ENCODE peak calls at places on chromosomes 12 and 14, in four cellular contexts. R is suprapubic skin, U is sigmoid colon, C is transverse colon. I is an unnamed sample.

GRCh38 chr14:54839681-54840080 is 62.9 kb downstream of the GCH1 start:
- DNase-seq in U (peak), C (no peak), R (no peak), I (peak)

GRCh38 chr12:110687770-110688169 is 1.1 kb downstream of the HVCN1 start:
- DNase-seq in R (no peak), U (peak), C (no peak), I (no peak)

GRCh38 chr12:111424189-111424792 is 18.6 kb downstream of the SH2B3 start:
- DNase-seq in U (no peak), C (no peak), R (no peak), I (no peak)

GRCh38 chr14:53304726-53305381 is 151.7 kb upstream of the DDHD1 start:
- DNase-seq in U (peak), R (no peak), C (no peak), I (no peak)

GRCh38 chr12:54654926-54655325 is 6.8 kb upstream of the DCD start:
- DNase-seq in U (no peak), R (no peak), C (no peak), I (no peak)

GRCh38 chr12:131098178-131098981 is 144.7 kb downstream of the ADGRD1 start:
- DNase-seq in C (no peak), U (peak), R (peak), I (peak)

GRCh38 chr12:2834581-2835491 is at the start of gene NRIP2:
- DNase-seq in U (no peak), C (no peak), R (no peak), I (no peak)

GRCh38 chr12:96198970-96199369 is 4.8 kb downstream of the ELK3 start:
- DNase-seq in U (no peak), C (no peak), R (no peak), I (no peak)

GRCh38 chr12:1920971-1921370 is 2.5 kb upstream of the CACNA2D4 start:
- DNase-seq in C (no peak), U (peak), R (peak), I (peak)

GRCh38 chr14:100410056-100410565 is 87.0 kb downstream of the SLC25A47 start:
- DNase-seq in U (no peak), C (no peak), R (no peak), I (no peak)

GRCh38 chr14:54025661-54026060 is 69.0 kb upstream of the BMP4 start:
- DNase-seq in C (no peak), R (no peak), U (no peak), I (no peak)

GRCh38 chr12:91492648-91493047 is 310.0 kb upstream of the DCN start:
- DNase-seq in U (no peak), C (no peak), R (no peak), I (no peak)

GRCh38 chr14:57091030-57091608 is 177.6 kb downstream of the EXOC5 start:
- DNase-seq in U (no peak), R (no peak), C (no peak), I (no peak)

GRCh38 chr12:57547366-57548315 is 649 bp upstream of the DCTN2 start:
- DNase-seq in R (no peak), C (no peak), U (no peak), I (no peak)

GRCh38 chr12:105417732-105418131 is 87.2 kb downstream of the C12orf75 start:
- DNase-seq in R (no peak), C (no peak), U (no peak), I (no peak)

GRCh38 chr12:70180140-70180539 is 63.1 kb upstream of the CNOT2 start:
- DNase-seq in R (no peak), U (no peak), C (no peak), I (no peak)

GRCh38 chr12:1533205-1533601 is 61.2 kb downstream of the FBXL14 start:
- DNase-seq in C (no peak), R (no peak), U (no peak), I (no peak)

GRCh38 chr14:59969319-59969718 is 49.4 kb downstream of the LRRC9 start:
- DNase-seq in U (no peak), R (no peak), C (no peak), I (no peak)

GRCh38 chr14:76473381-76474263 is 97.7 kb downstream of the ESRRB start:
- DNase-seq in C (no peak), U (no peak), R (no peak), I (no peak)

GRCh38 chr14:67276131-67276530 is 34.9 kb downstream of the PALS1 start:
- DNase-seq in C (no peak), U (no peak), R (no peak), I (no peak)

GRCh38 chr12:7609480-7609879 is 56.2 kb downstream of the APOBEC1 start:
- DNase-seq in C (no peak), R (no peak), U (no peak), I (no peak)

GRCh38 chr14:60845523-60845922 is 111.0 kb downstream of the MNAT1 start:
- DNase-seq in R (no peak), U (no peak), C (no peak), I (no peak)

GRCh38 chr12:120121766-120122293 is 5.3 kb upstream of the RAB35 start:
- DNase-seq in U (no peak), C (no peak), R (no peak), I (no peak)

GRCh38 chr12:120117961-120118709 is 1.6 kb upstream of the RAB35 start:
- DNase-seq in C (no peak), U (no peak), R (no peak), I (no peak)

GRCh38 chr12:120121343-120121742 is 4.8 kb upstream of the RAB35 start:
- DNase-seq in R (no peak), C (no peak), U (no peak), I (no peak)

GRCh38 chr12:120118710-120119097 is 2.2 kb upstream of the RAB35 start:
- DNase-seq in R (no peak), C (no peak), U (no peak), I (no peak)

GRCh38 chr12:120119395-120119973 is 2.9 kb upstream of the RAB35 start:
- DNase-seq in R (no peak), C (no peak), U (no peak), I (no peak)
- TF ChIP-seq EP300 in R (no peak), C (no peak), U (no peak), I (no peak)

GRCh38 chr14:88013750-88014349 is 8.9 kb downstream of the GPR65 start:
- DNase-seq in C (peak), U (peak), R (peak), I (peak)

GRCh38 chr14:88005978-88006851 is 1.3 kb downstream of the GPR65 start:
- DNase-seq in R (no peak), C (peak), U (no peak), I (no peak)

GRCh38 chr14:88007608-88008007 is 2.7 kb downstream of the GPR65 start:
- DNase-seq in R (no peak), C (no peak), U (no peak), I (no peak)

GRCh38 chr14:88005050-88005481 is at the start of gene GPR65:
- DNase-seq in R (no peak), U (no peak), C (no peak), I (peak)

DNA sequence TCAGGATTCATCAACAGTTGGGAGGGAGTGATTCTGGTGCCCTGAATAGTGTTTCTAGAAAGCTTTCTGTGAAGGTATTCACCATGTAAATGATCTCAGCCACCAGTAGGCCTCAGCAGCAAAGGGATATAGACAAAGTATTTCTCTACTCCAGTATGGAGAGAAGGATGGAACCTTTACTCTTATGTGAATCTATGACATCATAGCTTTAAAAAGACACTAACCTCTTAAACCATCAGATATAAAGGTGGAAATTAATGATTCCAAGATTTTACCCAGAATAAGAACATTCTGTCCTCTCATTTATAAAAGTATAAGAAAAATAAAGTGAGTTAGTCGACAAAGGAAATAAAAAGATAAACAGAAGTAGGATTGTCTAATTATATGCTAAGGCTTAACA is 4.6 kb downstream of the GPR65 start:
- DNase-seq in C (no peak), R (no peak), U (no peak), I (no peak)
- H3K4me3 ChIP-seq in C (no peak), R (no peak), U (no peak), I (no peak)

GRCh38 chr12:122967151-122967550 is 888 bp upstream of the ABCB9 start:
- DNase-seq in U (no peak), C (no peak), R (no peak), I (no peak)

GRCh38 chr12:122964439-122965257 is 1.6 kb downstream of the ABCB9 start:
- DNase-seq in U (no peak), C (no peak), R (no peak), I (no peak)

GRCh38 chr12:122966743-122967058 is 438 bp upstream of the ABCB9 start:
- DNase-seq in R (no peak), C (no peak), U (no peak), I (no peak)

GRCh38 chr12:122965356-122965755 is 907 bp downstream of the ABCB9 start:
- DNase-seq in U (no peak), C (no peak), R (no peak), I (no peak)

GRCh38 chr12:122965851-122966742 is at the start of gene ABCB9:
- DNase-seq in R (peak), C (peak), U (peak), I (peak)
- TF ChIP-seq POLR2AphosphoS5 in R (no peak), C (peak), U (peak), I (peak)

GRCh38 chr14:92646952-92647461 is 101.4 kb downstream of the LGMN start:
- DNase-seq in C (peak), U (peak), R (no peak), I (no peak)
- TF ChIP-seq EP300 in C (peak), U (peak), R (no peak), I (no peak)

DNA sequence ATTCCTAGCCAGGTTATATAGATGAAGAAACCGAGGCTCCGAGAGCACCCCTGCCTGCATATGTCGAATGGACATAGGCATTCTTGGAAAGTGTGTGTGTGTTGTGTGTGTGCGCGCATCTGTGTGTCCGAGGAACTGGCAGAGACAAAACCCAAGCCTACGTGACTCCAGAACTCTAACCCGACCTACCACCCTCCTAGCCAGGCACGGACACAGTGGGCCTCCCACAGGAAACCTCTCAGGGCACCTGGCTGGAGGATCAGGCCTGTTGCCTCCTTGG is 543 bp upstream of the PGF start:
- DNase-seq in C (no peak), U (no peak), R (no peak), I (no peak)
- H3K4me3 ChIP-seq in C (peak), U (peak), R (peak), I (peak)

GRCh38 chr12:67594888-67595287 is 53.7 kb upstream of the DYRK2 start:
- DNase-seq in R (no peak), C (no peak), U (no peak), I (no peak)

GRCh38 chr12:67592228-67593011 is 56.1 kb upstream of the DYRK2 start:
- DNase-seq in C (no peak), R (no peak), U (no peak), I (no peak)

GRCh38 chr12:67595365-67595764 is 53.2 kb upstream of the DYRK2 start:
- DNase-seq in R (no peak), U (no peak), C (no peak), I (no peak)

GRCh38 chr12:67593871-67594330 is 54.6 kb upstream of the DYRK2 start:
- DNase-seq in R (no peak), C (no peak), U (no peak), I (no peak)

GRCh38 chr12:67593041-67593870 is 55.3 kb upstream of the DYRK2 start:
- DNase-seq in C (peak), R (no peak), U (no peak), I (peak)
- TF ChIP-seq POLR2AphosphoS5 in C (no peak), R (no peak), U (no peak), I (no peak)

GRCh38 chr14:36241183-36241582 is 64.7 kb upstream of the PTCSC3 start:
- DNase-seq in R (no peak), C (no peak), U (no peak), I (no peak)
- TF ChIP-seq EP300 in R (no peak), C (no peak), U (no peak), I (no peak)

GRCh38 chr12:32534698-32535097 is 135.3 kb downstream of the FGD4 start:
- DNase-seq in U (no peak), C (no peak), R (no peak), I (no peak)

GRCh38 chr12:32535260-32535999 is 136.1 kb downstream of the FGD4 start:
- DNase-seq in U (peak), C (peak), R (peak), I (no peak)

GRCh38 chr12:32533971-32534590 is 134.7 kb downstream of the FGD4 start:
- DNase-seq in C (peak), U (peak), R (no peak), I (peak)

GRCh38 chr12:32532951-32533350 is 133.6 kb downstream of the FGD4 start:
- DNase-seq in R (no peak), C (no peak), U (no peak), I (no peak)

DNA sequence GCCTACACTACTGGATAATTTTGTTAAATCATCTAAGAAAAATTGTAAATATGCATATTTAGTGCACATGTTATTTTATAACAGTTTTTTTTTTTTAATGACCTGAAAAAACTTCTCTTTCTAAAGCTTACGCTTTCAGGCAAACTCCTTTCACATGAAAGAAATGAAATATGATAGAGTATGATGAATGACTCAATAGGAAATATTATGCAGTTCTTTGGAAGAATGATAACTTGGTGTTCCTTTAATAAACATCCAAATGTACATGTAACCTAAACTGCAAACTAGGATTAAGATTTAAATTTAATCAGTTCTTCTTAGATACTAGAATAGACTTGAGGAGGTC is 136.6 kb downstream of the FGD4 start:
- DNase-seq in R (no peak), U (no peak), C (no peak), I (no peak)
- H3K4me3 ChIP-seq in R (peak), U (no peak), C (peak), I (peak)